ENCODE peak calls at places on chromosomes 4 and X, in ten cellular contexts. One of them, this sample, is unnamed.

GRCh38 chrX:3548743-3549441 is 164.6 kb downstream of the PRKX start:
- DNase-seq in epithelial cell of esophagus: peak
- DNase-seq in neural progenitor cell: peak
- DNase-seq in tibial artery: no peak
- DNase-seq in fibroblast of lung: peak
- DNase-seq in lower lobe of right lung: no peak
- DNase-seq in esophagus squamous epithelium: no peak
- DNase-seq in NB4: peak
- DNase-seq in mammary epithelial cell: peak
- DNase-seq in astrocyte of the spinal cord: peak
- DNase-seq in this sample: peak

GRCh38 chrX:136147320-136147901 is at the start of gene FHL1:
- DNase-seq in epithelial cell of esophagus: peak
- DNase-seq in neural progenitor cell: peak
- DNase-seq in tibial artery: peak
- DNase-seq in fibroblast of lung: peak
- DNase-seq in lower lobe of right lung: peak
- DNase-seq in esophagus squamous epithelium: no peak
- DNase-seq in NB4: peak
- DNase-seq in mammary epithelial cell: no peak
- DNase-seq in astrocyte of the spinal cord: no peak
- DNase-seq in this sample: peak

GRCh38 chr4:107834241-107834856 is 9.6 kb downstream of the SGMS2 start:
- DNase-seq in epithelial cell of esophagus: peak
- DNase-seq in neural progenitor cell: no peak
- DNase-seq in tibial artery: no peak
- DNase-seq in fibroblast of lung: no peak
- DNase-seq in lower lobe of right lung: no peak
- DNase-seq in esophagus squamous epithelium: no peak
- DNase-seq in NB4: no peak
- DNase-seq in mammary epithelial cell: no peak
- DNase-seq in astrocyte of the spinal cord: no peak
- DNase-seq in this sample: no peak

GRCh38 chr4:139645458-139645857 is 20.2 kb upstream of the MGST2 start:
- DNase-seq in epithelial cell of esophagus: peak
- DNase-seq in neural progenitor cell: no peak
- DNase-seq in tibial artery: no peak
- DNase-seq in fibroblast of lung: no peak
- DNase-seq in lower lobe of right lung: no peak
- DNase-seq in esophagus squamous epithelium: no peak
- DNase-seq in NB4: no peak
- DNase-seq in mammary epithelial cell: peak
- DNase-seq in astrocyte of the spinal cord: no peak
- DNase-seq in this sample: no peak

GRCh38 chr4:23934223-23934622 is 44.4 kb upstream of the PPARGC1A start:
- DNase-seq in epithelial cell of esophagus: no peak
- DNase-seq in neural progenitor cell: peak
- DNase-seq in tibial artery: no peak
- DNase-seq in fibroblast of lung: no peak
- DNase-seq in lower lobe of right lung: no peak
- DNase-seq in esophagus squamous epithelium: no peak
- DNase-seq in NB4: peak
- DNase-seq in mammary epithelial cell: no peak
- DNase-seq in astrocyte of the spinal cord: no peak
- DNase-seq in this sample: peak

GRCh38 chrX:132119821-132120220 is 8.0 kb downstream of the FRMD7 start:
- DNase-seq in epithelial cell of esophagus: peak
- DNase-seq in neural progenitor cell: peak
- DNase-seq in tibial artery: no peak
- DNase-seq in fibroblast of lung: no peak
- DNase-seq in lower lobe of right lung: no peak
- DNase-seq in esophagus squamous epithelium: no peak
- DNase-seq in NB4: no peak
- DNase-seq in mammary epithelial cell: peak
- DNase-seq in astrocyte of the spinal cord: no peak
- DNase-seq in this sample: no peak

GRCh38 chrX:34147345-34147744 is 15.2 kb upstream of the FAM47A start:
- DNase-seq in epithelial cell of esophagus: no peak
- DNase-seq in neural progenitor cell: no peak
- DNase-seq in tibial artery: no peak
- DNase-seq in fibroblast of lung: no peak
- DNase-seq in lower lobe of right lung: no peak
- DNase-seq in esophagus squamous epithelium: no peak
- DNase-seq in NB4: no peak
- DNase-seq in mammary epithelial cell: no peak
- DNase-seq in astrocyte of the spinal cord: no peak
- DNase-seq in this sample: no peak

GRCh38 chr4:85658766-85659439 is 184.0 kb downstream of the ARHGAP24 start:
- DNase-seq in epithelial cell of esophagus: no peak
- DNase-seq in neural progenitor cell: no peak
- DNase-seq in tibial artery: no peak
- DNase-seq in fibroblast of lung: no peak
- DNase-seq in lower lobe of right lung: no peak
- DNase-seq in esophagus squamous epithelium: no peak
- DNase-seq in NB4: no peak
- DNase-seq in mammary epithelial cell: no peak
- DNase-seq in astrocyte of the spinal cord: no peak
- DNase-seq in this sample: no peak

GRCh38 chr4:93183589-93183988 is 645.0 kb upstream of the ATOH1 start:
- DNase-seq in epithelial cell of esophagus: peak
- DNase-seq in neural progenitor cell: no peak
- DNase-seq in tibial artery: no peak
- DNase-seq in fibroblast of lung: peak
- DNase-seq in lower lobe of right lung: no peak
- DNase-seq in esophagus squamous epithelium: no peak
- DNase-seq in NB4: no peak
- DNase-seq in mammary epithelial cell: peak
- DNase-seq in astrocyte of the spinal cord: peak
- DNase-seq in this sample: peak

GRCh38 chr4:111268769-111269414 is 646.0 kb upstream of the PITX2 start:
- DNase-seq in epithelial cell of esophagus: no peak
- DNase-seq in neural progenitor cell: no peak
- DNase-seq in tibial artery: no peak
- DNase-seq in fibroblast of lung: peak
- DNase-seq in lower lobe of right lung: no peak
- DNase-seq in esophagus squamous epithelium: no peak
- DNase-seq in NB4: no peak
- DNase-seq in mammary epithelial cell: no peak
- DNase-seq in astrocyte of the spinal cord: peak
- DNase-seq in this sample: peak

GRCh38 chrX:23981222-23981621 is 45.8 kb downstream of the KLHL15 start:
- DNase-seq in epithelial cell of esophagus: no peak
- DNase-seq in neural progenitor cell: peak
- DNase-seq in tibial artery: no peak
- DNase-seq in fibroblast of lung: no peak
- DNase-seq in lower lobe of right lung: no peak
- DNase-seq in esophagus squamous epithelium: no peak
- DNase-seq in NB4: no peak
- DNase-seq in mammary epithelial cell: no peak
- DNase-seq in astrocyte of the spinal cord: no peak
- DNase-seq in this sample: no peak

GRCh38 chr4:2862528-2862927 is 18.9 kb downstream of the ADD1 start:
- DNase-seq in epithelial cell of esophagus: peak
- DNase-seq in neural progenitor cell: peak
- DNase-seq in tibial artery: no peak
- DNase-seq in fibroblast of lung: peak
- DNase-seq in lower lobe of right lung: no peak
- DNase-seq in esophagus squamous epithelium: no peak
- DNase-seq in NB4: no peak
- DNase-seq in mammary epithelial cell: peak
- DNase-seq in astrocyte of the spinal cord: peak
- DNase-seq in this sample: no peak

GRCh38 chr4:56704074-56704473 is 23.0 kb upstream of the HOPX start:
- DNase-seq in epithelial cell of esophagus: peak
- DNase-seq in neural progenitor cell: no peak
- DNase-seq in tibial artery: no peak
- DNase-seq in fibroblast of lung: no peak
- DNase-seq in lower lobe of right lung: no peak
- DNase-seq in esophagus squamous epithelium: no peak
- DNase-seq in NB4: no peak
- DNase-seq in mammary epithelial cell: no peak
- DNase-seq in astrocyte of the spinal cord: no peak
- DNase-seq in this sample: no peak

GRCh38 chr4:101599620-101600019 is 190.9 kb upstream of the BANK1 start:
- DNase-seq in epithelial cell of esophagus: peak
- DNase-seq in neural progenitor cell: no peak
- DNase-seq in tibial artery: no peak
- DNase-seq in fibroblast of lung: peak
- DNase-seq in lower lobe of right lung: no peak
- DNase-seq in esophagus squamous epithelium: no peak
- DNase-seq in NB4: peak
- DNase-seq in mammary epithelial cell: peak
- DNase-seq in astrocyte of the spinal cord: peak
- DNase-seq in this sample: peak

GRCh38 chr4:185096032-185096653 is 46.9 kb upstream of the SLC25A4 start:
- DNase-seq in epithelial cell of esophagus: peak
- DNase-seq in neural progenitor cell: peak
- DNase-seq in tibial artery: no peak
- DNase-seq in fibroblast of lung: peak
- DNase-seq in lower lobe of right lung: no peak
- DNase-seq in esophagus squamous epithelium: no peak
- DNase-seq in NB4: peak
- DNase-seq in mammary epithelial cell: peak
- DNase-seq in astrocyte of the spinal cord: peak
- DNase-seq in this sample: peak

GRCh38 chrX:48911407-48912182 is at the start of gene SLC35A2:
- DNase-seq in epithelial cell of esophagus: peak
- DNase-seq in neural progenitor cell: peak
- DNase-seq in tibial artery: peak
- DNase-seq in fibroblast of lung: peak
- DNase-seq in lower lobe of right lung: peak
- DNase-seq in esophagus squamous epithelium: peak
- DNase-seq in NB4: peak
- DNase-seq in mammary epithelial cell: peak
- DNase-seq in astrocyte of the spinal cord: peak
- DNase-seq in this sample: peak

GRCh38 chr4:68466185-68466584 is 18.9 kb downstream of the TMPRSS11E start:
- DNase-seq in epithelial cell of esophagus: peak
- DNase-seq in neural progenitor cell: no peak
- DNase-seq in tibial artery: no peak
- DNase-seq in fibroblast of lung: peak
- DNase-seq in lower lobe of right lung: no peak
- DNase-seq in esophagus squamous epithelium: no peak
- DNase-seq in NB4: no peak
- DNase-seq in mammary epithelial cell: peak
- DNase-seq in astrocyte of the spinal cord: peak
- DNase-seq in this sample: peak

GRCh38 chr4:8905236-8905772 is 33.7 kb upstream of the HMX1 start:
- DNase-seq in epithelial cell of esophagus: no peak
- DNase-seq in neural progenitor cell: no peak
- DNase-seq in tibial artery: peak
- DNase-seq in fibroblast of lung: no peak
- DNase-seq in lower lobe of right lung: no peak
- DNase-seq in esophagus squamous epithelium: no peak
- DNase-seq in NB4: no peak
- DNase-seq in mammary epithelial cell: no peak
- DNase-seq in astrocyte of the spinal cord: no peak
- DNase-seq in this sample: no peak

GRCh38 chr4:106594291-106594952 is 225.8 kb upstream of the GIMD1 start:
- DNase-seq in epithelial cell of esophagus: peak
- DNase-seq in neural progenitor cell: no peak
- DNase-seq in tibial artery: no peak
- DNase-seq in fibroblast of lung: no peak
- DNase-seq in lower lobe of right lung: no peak
- DNase-seq in esophagus squamous epithelium: no peak
- DNase-seq in NB4: no peak
- DNase-seq in mammary epithelial cell: peak
- DNase-seq in astrocyte of the spinal cord: no peak
- DNase-seq in this sample: no peak

DNA sequence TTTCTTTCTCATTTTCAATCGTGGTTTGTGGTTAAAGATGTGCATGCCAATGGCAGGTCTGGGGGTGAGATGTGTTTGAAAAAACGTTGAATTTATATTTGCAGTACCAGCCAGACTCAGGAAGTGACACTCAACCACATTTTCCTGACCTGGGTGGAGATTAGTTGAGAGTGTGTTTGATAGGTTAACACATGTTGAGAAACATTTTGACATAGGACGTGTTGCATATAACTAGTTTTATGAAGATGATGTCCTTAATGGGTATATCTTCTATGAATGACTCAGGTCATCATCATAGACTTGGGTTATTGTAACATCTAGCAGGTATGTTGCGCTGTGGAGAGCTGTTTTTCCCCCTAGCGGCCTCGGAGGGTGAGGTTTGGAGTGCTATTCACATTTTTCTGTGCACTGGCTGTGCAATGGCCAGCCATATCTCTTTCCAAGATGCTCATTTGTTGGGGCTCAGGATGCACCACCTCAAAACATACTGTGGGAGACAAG is 21.7 kb upstream of the CD38 start:
- DNase-seq in epithelial cell of esophagus: peak
- DNase-seq in neural progenitor cell: no peak
- DNase-seq in tibial artery: no peak
- DNase-seq in fibroblast of lung: peak
- DNase-seq in lower lobe of right lung: no peak
- DNase-seq in esophagus squamous epithelium: no peak
- DNase-seq in NB4: peak
- DNase-seq in mammary epithelial cell: peak
- DNase-seq in astrocyte of the spinal cord: peak
- DNase-seq in this sample: peak
- TF ChIP-seq CTCF in epithelial cell of esophagus: peak
- TF ChIP-seq CTCF in neural progenitor cell: no peak
- TF ChIP-seq CTCF in tibial artery: no peak
- TF ChIP-seq CTCF in fibroblast of lung: no peak
- TF ChIP-seq CTCF in lower lobe of right lung: peak
- TF ChIP-seq CTCF in esophagus squamous epithelium: no peak
- TF ChIP-seq CTCF in NB4: peak
- TF ChIP-seq CTCF in mammary epithelial cell: no peak
- TF ChIP-seq CTCF in astrocyte of the spinal cord: peak
- TF ChIP-seq CTCF in this sample: peak

GRCh38 chr4:182139481-182139880 is 103.7 kb upstream of the TENM3 start:
- DNase-seq in epithelial cell of esophagus: no peak
- DNase-seq in neural progenitor cell: no peak
- DNase-seq in tibial artery: no peak
- DNase-seq in fibroblast of lung: no peak
- DNase-seq in lower lobe of right lung: no peak
- DNase-seq in esophagus squamous epithelium: no peak
- DNase-seq in NB4: no peak
- DNase-seq in mammary epithelial cell: no peak
- DNase-seq in astrocyte of the spinal cord: no peak
- DNase-seq in this sample: no peak
- H3K4me3 ChIP-seq in epithelial cell of esophagus: no peak
- H3K4me3 ChIP-seq in neural progenitor cell: no peak
- H3K4me3 ChIP-seq in tibial artery: no peak
- H3K4me3 ChIP-seq in fibroblast of lung: peak
- H3K4me3 ChIP-seq in lower lobe of right lung: peak
- H3K4me3 ChIP-seq in esophagus squamous epithelium: no peak
- H3K4me3 ChIP-seq in NB4: no peak
- H3K4me3 ChIP-seq in mammary epithelial cell: no peak
- H3K4me3 ChIP-seq in astrocyte of the spinal cord: no peak
- H3K4me3 ChIP-seq in this sample: peak

GRCh38 chr4:133148690-133149363 is at the start of gene PCDH10:
- DNase-seq in epithelial cell of esophagus: peak
- DNase-seq in neural progenitor cell: peak
- DNase-seq in tibial artery: peak
- DNase-seq in fibroblast of lung: peak
- DNase-seq in lower lobe of right lung: peak
- DNase-seq in esophagus squamous epithelium: no peak
- DNase-seq in NB4: no peak
- DNase-seq in mammary epithelial cell: peak
- DNase-seq in astrocyte of the spinal cord: peak
- DNase-seq in this sample: peak
- TF ChIP-seq CTCF in epithelial cell of esophagus: no peak
- TF ChIP-seq CTCF in neural progenitor cell: no peak
- TF ChIP-seq CTCF in tibial artery: no peak
- TF ChIP-seq CTCF in fibroblast of lung: no peak
- TF ChIP-seq CTCF in lower lobe of right lung: no peak
- TF ChIP-seq CTCF in esophagus squamous epithelium: no peak
- TF ChIP-seq CTCF in NB4: no peak
- TF ChIP-seq CTCF in mammary epithelial cell: no peak
- TF ChIP-seq CTCF in astrocyte of the spinal cord: no peak
- TF ChIP-seq CTCF in this sample: no peak

GRCh38 chrX:111410451-111410850 is 1.5 kb downstream of the DCX start:
- DNase-seq in epithelial cell of esophagus: no peak
- DNase-seq in neural progenitor cell: no peak
- DNase-seq in tibial artery: no peak
- DNase-seq in fibroblast of lung: no peak
- DNase-seq in lower lobe of right lung: no peak
- DNase-seq in esophagus squamous epithelium: no peak
- DNase-seq in NB4: no peak
- DNase-seq in mammary epithelial cell: no peak
- DNase-seq in astrocyte of the spinal cord: no peak
- DNase-seq in this sample: no peak
- H3K4me3 ChIP-seq in epithelial cell of esophagus: no peak
- H3K4me3 ChIP-seq in neural progenitor cell: peak
- H3K4me3 ChIP-seq in tibial artery: no peak
- H3K4me3 ChIP-seq in fibroblast of lung: no peak
- H3K4me3 ChIP-seq in lower lobe of right lung: no peak
- H3K4me3 ChIP-seq in esophagus squamous epithelium: no peak
- H3K4me3 ChIP-seq in NB4: no peak
- H3K4me3 ChIP-seq in mammary epithelial cell: no peak
- H3K4me3 ChIP-seq in astrocyte of the spinal cord: no peak
- H3K4me3 ChIP-seq in this sample: no peak